ENCODE peak calls at places on chromosomes 7 and 10, in five cellular contexts. O, I, C, F and S are unnamed samples.

GRCh38 chr7:82810558-82811259 is 352.0 kb downstream of the PCLO start:
- DNase-seq in O (peak), I (no peak), C (peak), F (no peak), S (no peak)

GRCh38 chr10:11875183-11875498 is 52.0 kb downstream of the PROSER2 start:
- DNase-seq in O (peak), I (peak), C (no peak), F (peak), S (no peak)

GRCh38 chr7:157472311-157473050 is 135.7 kb downstream of the DNAJB6 start:
- DNase-seq in O (no peak), I (no peak), C (no peak), F (no peak), S (no peak)

GRCh38 chr7:134695321-134695860 is 48.7 kb downstream of the BPGM start:
- DNase-seq in O (no peak), I (no peak), C (no peak), F (no peak), S (no peak)

GRCh38 chr7:3861941-3862340 is 560.9 kb downstream of the SDK1 start:
- DNase-seq in O (peak), I (no peak), C (peak), F (no peak), S (peak)

GRCh38 chr7:109335951-109336350 is 766.3 kb downstream of the DNAJB9 start:
- DNase-seq in O (no peak), I (no peak), C (no peak), F (no peak), S (no peak)

GRCh38 chr7:126398851-126399529 is 853.8 kb downstream of the GRM8 start:
- DNase-seq in O (no peak), I (no peak), C (no peak), F (no peak), S (no peak)

GRCh38 chr10:16941865-16942264 is 124.6 kb upstream of the RSU1 start:
- DNase-seq in O (no peak), I (no peak), C (no peak), F (no peak), S (no peak)

GRCh38 chr7:129670636-129671035 is 59.1 kb downstream of the NRF1 start:
- DNase-seq in O (peak), I (no peak), C (no peak), F (no peak), S (no peak)

GRCh38 chr10:94103902-94104301 is 110.2 kb downstream of the PLCE1 start:
- DNase-seq in O (peak), I (no peak), C (no peak), F (no peak), S (no peak)

GRCh38 chr7:78587443-78588044 is 789.0 kb downstream of the PHTF2 start:
- DNase-seq in O (peak), I (no peak), C (peak), F (no peak), S (peak)

GRCh38 chr7:90180649-90181048 is 26.4 kb downstream of the STEAP1 start:
- DNase-seq in O (no peak), I (no peak), C (no peak), F (no peak), S (no peak)

GRCh38 chr10:11403116-11403515 is 208.3 kb downstream of the USP6NL start:
- DNase-seq in O (no peak), I (no peak), C (no peak), F (no peak), S (no peak)

GRCh38 chr10:80429521-80429966 is 21.2 kb downstream of the PRXL2A start:
- DNase-seq in O (no peak), I (no peak), C (no peak), F (no peak), S (peak)

GRCh38 chr7:3000566-3000965 is 43.1 kb downstream of the CARD11 start:
- DNase-seq in O (no peak), I (no peak), C (no peak), F (no peak), S (no peak)

GRCh38 chr7:16785316-16785715 is 19.5 kb downstream of the AGR2 start:
- DNase-seq in O (no peak), I (no peak), C (no peak), F (no peak), S (no peak)

GRCh38 chr10:74071151-74071550 is 73.2 kb downstream of the VCL start:
- DNase-seq in O (peak), I (no peak), C (peak), F (no peak), S (no peak)

GRCh38 chr7:92798517-92799249 is 37.7 kb downstream of the CDK6 start:
- DNase-seq in O (no peak), I (no peak), C (no peak), F (no peak), S (no peak)

GRCh38 chr10:118373786-118374185 is 31.7 kb upstream of the FAM204A start:
- DNase-seq in O (peak), I (no peak), C (peak), F (no peak), S (peak)

GRCh38 chr10:546971-547590 is 142.4 kb downstream of the DIP2C start:
- DNase-seq in O (peak), I (no peak), C (peak), F (no peak), S (peak)

GRCh38 chr7:41732279-41733062 is 29.6 kb upstream of the INHBA start:
- DNase-seq in O (peak), I (no peak), C (peak), F (no peak), S (no peak)

GRCh38 chr7:89623018-89623672 is 531.1 kb upstream of the STEAP1 start:
- DNase-seq in O (peak), I (peak), C (peak), F (peak), S (peak)

GRCh38 chr7:113159746-113160339 is 41.5 kb upstream of the SMIM30 start:
- DNase-seq in O (peak), I (peak), C (peak), F (peak), S (peak)

GRCh38 chr7:98399462-98399861 is 1.4 kb downstream of the BAIAP2L1 start:
- DNase-seq in O (peak), I (no peak), C (no peak), F (no peak), S (no peak)

GRCh38 chr7:25802473-25802872 is 349.5 kb upstream of the NFE2L3 start:
- DNase-seq in O (no peak), I (no peak), C (no peak), F (no peak), S (no peak)

GRCh38 chr10:45470098-45471012 is 96.3 kb downstream of the ALOX5 start:
- DNase-seq in O (peak), I (peak), C (peak), F (no peak), S (peak)

GRCh38 chr10:60821661-60822060 is 43.4 kb downstream of the CDK1 start:
- DNase-seq in O (peak), I (no peak), C (no peak), F (no peak), S (no peak)

GRCh38 chr7:101238226-101239182 is 902 bp upstream of the CLDN15 start:
- DNase-seq in O (no peak), I (no peak), C (no peak), F (peak), S (no peak)

GRCh38 chr10:81870472-81870871 is 4.5 kb upstream of the NRG3 start:
- DNase-seq in O (no peak), I (no peak), C (no peak), F (no peak), S (no peak)

GRCh38 chr7:100208911-100209408 is 10.8 kb upstream of the PVRIG start:
- DNase-seq in O (no peak), I (no peak), C (peak), F (no peak), S (no peak)

GRCh38 chr10:100895346-100895745 is 17.4 kb upstream of the SLF2 start:
- DNase-seq in O (no peak), I (no peak), C (no peak), F (peak), S (no peak)

GRCh38 chr10:103278862-103279298 is 1.9 kb downstream of the INA start:
- DNase-seq in O (peak), I (peak), C (peak), F (peak), S (peak)

GRCh38 chr10:24900888-24901685 is 51.3 kb downstream of the PRTFDC1 start:
- DNase-seq in O (no peak), I (no peak), C (no peak), F (no peak), S (no peak)

GRCh38 chr7:46007194-46007593 is 86.1 kb upstream of the IGFBP3 start:
- DNase-seq in O (peak), I (no peak), C (no peak), F (no peak), S (no peak)

GRCh38 chr7:9981950-9982349 is 991.7 kb upstream of the PHF14 start:
- DNase-seq in O (no peak), I (no peak), C (no peak), F (no peak), S (no peak)

GRCh38 chr10:32166365-32166764 is 110.1 kb upstream of the KIF5B start:
- DNase-seq in O (no peak), I (no peak), C (no peak), F (no peak), S (no peak)
- H3K27ac ChIP-seq in O (no peak), I (no peak), C (no peak), F (no peak), S (no peak)

GRCh38 chr10:70777063-70777875 is 7.9 kb downstream of the TBATA start:
- DNase-seq in O (no peak), I (peak), C (no peak), F (no peak), S (no peak)

GRCh38 chr10:70779088-70779487 is 6.1 kb downstream of the TBATA start:
- DNase-seq in O (no peak), I (no peak), C (no peak), F (no peak), S (no peak)

GRCh38 chr10:70776455-70777005 is 8.6 kb downstream of the TBATA start:
- DNase-seq in O (no peak), I (no peak), C (no peak), F (peak), S (no peak)

GRCh38 chr10:70779685-70780369 is 5.3 kb downstream of the TBATA start:
- DNase-seq in O (no peak), I (no peak), C (no peak), F (no peak), S (peak)

DNA sequence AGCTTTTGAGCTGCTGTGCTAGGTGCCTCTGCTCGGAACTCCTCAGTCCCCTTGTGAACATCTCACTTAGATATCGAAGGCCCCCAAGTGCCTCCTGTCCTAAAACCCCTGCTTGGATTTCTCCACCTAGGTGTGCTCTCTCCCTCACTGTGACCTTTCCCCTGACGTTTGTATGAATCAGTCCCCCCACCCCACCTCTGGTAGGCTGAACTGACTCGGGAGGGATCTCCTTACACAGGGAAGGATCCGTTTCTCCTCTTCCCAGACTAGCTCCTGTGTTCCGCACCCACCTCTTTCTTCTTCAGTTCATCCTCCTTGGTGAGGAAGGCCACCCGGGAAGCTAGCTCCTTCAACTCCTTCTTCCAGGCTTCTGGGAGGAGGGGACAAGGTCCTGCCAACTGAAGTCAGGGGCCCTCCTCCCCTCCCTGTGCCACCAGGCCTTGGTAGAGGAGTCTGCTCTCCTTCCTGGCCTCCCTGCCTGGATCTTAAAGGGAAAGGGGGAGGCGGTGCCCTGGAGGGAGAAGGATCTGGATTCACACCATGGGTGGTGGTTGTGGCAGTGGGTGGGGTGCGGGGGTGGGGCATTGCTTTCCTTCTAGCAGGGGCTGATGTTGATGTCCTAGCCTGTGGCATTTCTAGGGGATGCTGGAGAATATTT is 6.8 kb downstream of the TBATA start:
- DNase-seq in O (no peak), I (no peak), C (no peak), F (no peak), S (no peak)
- H2AK5ac ChIP-seq in O (no peak), I (no peak), C (no peak), F (no peak), S (no peak)

GRCh38 chr7:104603957-104604356 is 275.6 kb downstream of the LHFPL3 start:
- DNase-seq in O (no peak), I (no peak), C (no peak), F (no peak), S (no peak)
- H3K18ac ChIP-seq in O (no peak), I (no peak), C (no peak), F (no peak), S (no peak)

GRCh38 chr10:124643281-124644009 is 100.7 kb downstream of the FAM53B start:
- DNase-seq in O (no peak), I (no peak), C (no peak), F (no peak), S (no peak)
- H3K27ac ChIP-seq in O (no peak), I (no peak), C (no peak), F (no peak), S (no peak)

GRCh38 chr7:29987083-29987482 is 2.5 kb downstream of the SCRN1 start:
- DNase-seq in O (peak), I (no peak), C (no peak), F (no peak), S (no peak)

GRCh38 chr7:29989257-29989995 is at the start of gene SCRN1:
- DNase-seq in O (peak), I (peak), C (peak), F (peak), S (no peak)

GRCh38 chr7:29987821-29988317 is 1.7 kb downstream of the SCRN1 start:
- DNase-seq in O (peak), I (no peak), C (peak), F (no peak), S (peak)

GRCh38 chr7:29990931-29991330 is 1.3 kb upstream of the SCRN1 start:
- DNase-seq in O (no peak), I (no peak), C (no peak), F (no peak), S (no peak)

GRCh38 chr7:29988391-29989256 is 977 bp downstream of the SCRN1 start:
- DNase-seq in O (peak), I (peak), C (peak), F (peak), S (no peak)
- H2AK5ac ChIP-seq in O (peak), I (no peak), C (no peak), F (peak), S (peak)

GRCh38 chr7:36469236-36469635 is 79.6 kb downstream of the ANLN start:
- DNase-seq in O (no peak), I (no peak), C (no peak), F (no peak), S (peak)
- H3K18ac ChIP-seq in O (no peak), I (no peak), C (no peak), F (no peak), S (no peak)